ENCODE peak calls at places on chromosome 1, in ten cellular contexts. Y is bronchial epithelial cell; T is cardiac muscle cell; W is H7; V is suprapubic skin; K is LNCaP clone FGC; I is BE2C; M is CD8-positive, alpha-beta T cell; L is fibroblast of lung; O is body of pancreas. C is an unnamed sample.

GRCh38 chr1:158039380-158039779 is 45.9 kb downstream of the KIRREL1 start:
- DNase-seq in Y (peak; percentile 31), T (no peak), W (no peak), V (no peak), K (no peak), I (no peak), M (no peak), L (peak; percentile 40), O (no peak), C (peak; percentile 59)

GRCh38 chr1:23452011-23452411 is 27.5 kb upstream of the TCEA3 start:
- DNase-seq in Y (peak; percentile 87), T (no peak), W (no peak), V (peak; percentile 85), K (peak; percentile 84), I (peak; percentile 63), M (peak; percentile 59), L (peak; percentile 41), O (peak; percentile 95), C (no peak)

GRCh38 chr1:18636762-18637552 is 6.3 kb downstream of the PAX7 start:
- DNase-seq in Y (no peak), T (no peak), W (peak; percentile 83), V (no peak), K (no peak), I (no peak), M (no peak), L (no peak), O (no peak), C (no peak)

GRCh38 chr1:167056529-167057296 is 33.5 kb downstream of the GPA33 start:
- DNase-seq in Y (no peak), T (no peak), W (no peak), V (no peak), K (no peak), I (no peak), M (no peak), L (no peak), O (no peak), C (no peak)

GRCh38 chr1:203158967-203159665 is 16.5 kb downstream of the MYBPH start:
- DNase-seq in Y (no peak), T (no peak), W (no peak), V (no peak), K (no peak), I (no peak), M (no peak), L (no peak), O (no peak), C (no peak)

GRCh38 chr1:55478742-55479141 is 263.6 kb upstream of the USP24 start:
- DNase-seq in Y (peak; percentile 48), T (peak; percentile 8), W (no peak), V (no peak), K (peak; percentile 63), I (no peak), M (no peak), L (peak; percentile 40), O (no peak), C (peak; percentile 63)

GRCh38 chr1:152110860-152111514 is 4.3 kb downstream of the TCHH start:
- DNase-seq in Y (peak; percentile 30), T (no peak), W (peak; percentile 61), V (no peak), K (no peak), I (peak; percentile 33), M (no peak), L (peak; percentile 65), O (peak; percentile 22), C (peak; percentile 48)

GRCh38 chr1:23958810-23959460 is 693 bp upstream of the PNRC2 start:
- DNase-seq in Y (peak; percentile 88), T (peak; percentile 91), W (peak; percentile 85), V (peak; percentile 93), K (peak; percentile 63), I (peak; percentile 81), M (peak; percentile 90), L (peak; percentile 97), O (peak; percentile 79), C (peak; percentile 94)

GRCh38 chr1:50959303-50959912 is 659 bp downstream of the FAF1 start:
- DNase-seq in Y (peak; percentile 46), T (no peak), W (no peak), V (no peak), K (peak; percentile 33), I (no peak), M (no peak), L (peak; percentile 53), O (no peak), C (peak; percentile 46)

GRCh38 chr1:38194486-38194885 is 147.9 kb upstream of the POU3F1 start:
- DNase-seq in Y (no peak), T (no peak), W (no peak), V (no peak), K (peak; percentile 71), I (no peak), M (no peak), L (no peak), O (peak; percentile 18), C (no peak)

GRCh38 chr1:208879025-208879424 is 634.8 kb upstream of the PLXNA2 start:
- DNase-seq in Y (no peak), T (no peak), W (no peak), V (no peak), K (no peak), I (no peak), M (no peak), L (no peak), O (no peak), C (no peak)

GRCh38 chr1:26696645-26697440 is 1.0 kb downstream of the ARID1A start:
- DNase-seq in Y (no peak), T (peak; percentile 44), W (peak; percentile 74), V (peak; percentile 85), K (no peak), I (peak; percentile 18), M (peak; percentile 83), L (no peak), O (peak; percentile 47), C (no peak)

GRCh38 chr1:223748773-223749733 is 36.7 kb downstream of the CAPN2 start:
- DNase-seq in Y (no peak), T (peak; percentile 78), W (peak; percentile 91), V (peak; percentile 86), K (no peak), I (peak; percentile 65), M (peak; percentile 83), L (peak; percentile 46), O (peak; percentile 59), C (peak; percentile 50)

GRCh38 chr1:229883504-229884200 is 183.4 kb upstream of the GALNT2 start:
- DNase-seq in Y (no peak), T (no peak), W (no peak), V (no peak), K (no peak), I (no peak), M (no peak), L (no peak), O (no peak), C (no peak)

GRCh38 chr1:218967836-218968235 is 205.8 kb upstream of the LYPLAL1 start:
- DNase-seq in Y (peak; percentile 44), T (no peak), W (no peak), V (no peak), K (no peak), I (no peak), M (no peak), L (peak; percentile 69), O (no peak), C (peak; percentile 47)

GRCh38 chr1:101288491-101288944 is 51.7 kb downstream of the S1PR1 start:
- DNase-seq in Y (peak; percentile 88), T (peak; percentile 81), W (peak; percentile 35), V (no peak), K (peak; percentile 94), I (peak; percentile 68), M (peak; percentile 77), L (peak; percentile 85), O (peak; percentile 72), C (peak; percentile 91)

DNA sequence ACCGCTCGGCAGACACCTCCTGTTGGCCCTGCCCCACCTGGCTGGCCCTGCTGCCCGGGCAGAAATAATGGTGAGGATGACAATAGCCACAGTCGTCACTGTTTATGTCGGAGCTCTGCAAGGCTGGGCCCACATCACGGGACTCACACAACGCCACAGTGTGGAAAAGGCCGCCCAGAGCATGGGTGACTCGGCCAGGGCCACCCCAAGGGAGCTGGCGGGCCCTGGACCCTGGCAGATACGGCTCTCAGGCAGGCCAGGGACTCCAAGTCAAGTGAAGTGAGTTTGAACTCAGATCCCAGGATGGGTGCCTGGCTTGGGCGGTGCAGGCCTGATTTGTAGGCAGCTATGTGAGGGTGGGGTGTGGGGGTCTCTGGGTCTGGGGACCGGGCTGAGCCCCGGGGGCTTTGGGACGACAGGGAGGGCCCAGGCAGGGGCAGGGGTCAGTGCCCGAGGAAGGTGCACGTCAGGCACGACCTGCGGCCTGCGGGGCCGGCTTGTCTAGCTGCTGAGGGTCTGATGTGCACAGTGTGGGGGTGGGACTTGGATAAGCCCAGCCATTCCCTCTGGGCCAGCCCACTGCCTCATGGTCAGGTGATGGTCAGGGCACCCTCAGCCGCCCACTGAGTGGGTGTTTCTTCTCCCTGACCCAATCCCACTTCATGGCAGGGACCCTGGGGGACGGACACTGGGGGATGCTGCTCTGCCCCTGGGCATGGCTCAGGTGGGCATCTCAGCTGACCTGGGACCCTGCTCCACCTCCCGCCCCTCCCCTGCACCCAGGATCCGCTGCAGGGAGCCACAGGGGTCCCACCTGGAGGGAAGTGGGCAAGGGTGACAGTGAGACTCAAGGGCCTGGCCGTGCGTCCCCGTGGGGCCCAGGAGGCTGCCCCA is 1.0 kb downstream of the RNF223 start:
- DNase-seq in Y (no peak), T (no peak), W (no peak), V (no peak), K (no peak), I (no peak), M (no peak), L (no peak), O (no peak), C (no peak)
- H3K4me3 ChIP-seq in Y (no peak overlapping the region), T (no peak overlapping the region), W (no peak overlapping the region), V (no peak overlapping the region), K (peak overlapping the region; percentile 58), I (no peak overlapping the region), M (no peak overlapping the region), L (no peak overlapping the region), O (no peak overlapping the region), C (no peak overlapping the region)

DNA sequence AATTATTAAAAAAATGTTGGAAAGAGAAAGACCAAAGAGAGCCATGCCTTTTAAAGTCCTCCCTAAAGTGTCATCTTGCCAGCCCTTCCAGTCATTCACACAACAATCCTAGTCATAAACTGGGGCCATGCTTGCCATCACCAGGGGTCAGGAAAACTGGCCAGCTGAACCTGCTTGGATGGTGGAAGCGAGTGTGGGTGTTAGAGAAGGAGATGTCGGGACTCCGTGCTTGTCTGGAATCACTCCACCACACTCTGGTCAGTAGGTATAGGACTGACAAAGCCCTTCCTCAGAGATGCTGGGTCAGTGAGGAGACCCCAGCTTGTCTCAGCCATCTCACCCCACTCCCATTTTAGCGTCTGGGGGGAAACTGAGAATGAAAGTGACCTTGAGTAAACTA is 3.3 kb upstream of the HAPLN2 start:
- DNase-seq in Y (no peak), T (no peak), W (no peak), V (no peak), K (no peak), I (no peak), M (no peak), L (no peak), O (no peak), C (no peak)
- H3K4me3 ChIP-seq in Y (no peak overlapping the region), T (no peak overlapping the region), W (no peak overlapping the region), V (no peak overlapping the region), K (peak overlapping the region; percentile 13), I (peak overlapping the region; percentile 42), M (no peak overlapping the region), L (no peak overlapping the region), O (no peak overlapping the region), C (no peak overlapping the region)

GRCh38 chr1:47178665-47179022 is 11.2 kb downstream of the PDZK1IP1 start:
- DNase-seq in Y (peak; percentile 13), T (no peak), W (peak; percentile 17), V (no peak), K (no peak), I (no peak), M (peak; percentile 40), L (no peak), O (no peak), C (no peak)
- H3K4me3 ChIP-seq in Y (peak overlapping the region; percentile 32), T (no peak overlapping the region), W (peak overlapping the region; percentile 41), V (peak overlapping the region; percentile 51), K (peak overlapping the region; percentile 59), I (no peak overlapping the region), M (no peak overlapping the region), L (no peak overlapping the region), O (no peak overlapping the region), C (peak overlapping the region; percentile 48)

GRCh38 chr1:21280011-21280471 is 10.2 kb downstream of the ECE1 start:
- DNase-seq in Y (no peak), T (no peak), W (no peak), V (no peak), K (no peak), I (no peak), M (peak; percentile 66), L (no peak), O (no peak), C (no peak)
- H3K4me3 ChIP-seq in Y (no peak overlapping the region), T (no peak overlapping the region), W (no peak overlapping the region), V (no peak overlapping the region), K (no peak overlapping the region), I (no peak overlapping the region), M (peak overlapping the region; percentile 31), L (no peak overlapping the region), O (no peak overlapping the region), C (no peak overlapping the region)